ENCODE peak calls at places on chromosomes 11 and 22, in ten cellular contexts. M, W, I, P, S, A, R, V, T and Q are unnamed samples.

GRCh38 chr11:74720596-74721478 is 10.4 kb downstream of the CHRDL2 start:
- DNase-seq in M (no peak), W (peak; percentile 89), I (peak; percentile 66), P (peak; percentile 37), S (no peak), A (no peak), R (no peak), V (no peak), T (no peak), Q (peak; percentile 82)

GRCh38 chr11:77842451-77843121 is 21.6 kb downstream of the AAMDC start:
- DNase-seq in M (no peak), W (no peak), I (no peak), P (no peak), S (peak; percentile 31), A (no peak), R (no peak), V (no peak), T (peak; percentile 71), Q (no peak)

GRCh38 chr11:1963864-1964263 is 16.7 kb downstream of the MRPL23 start:
- DNase-seq in M (no peak), W (no peak), I (no peak), P (no peak), S (no peak), A (no peak), R (no peak), V (no peak), T (no peak), Q (no peak)

GRCh38 chr11:116793476-116794096 is 1.9 kb upstream of the APOA5 start:
- DNase-seq in M (no peak), W (no peak), I (no peak), P (no peak), S (peak; percentile 35), A (no peak), R (no peak), V (no peak), T (peak; percentile 15), Q (no peak)

GRCh38 chr22:29072979-29073617 is at the start of gene KREMEN1:
- DNase-seq in M (no peak), W (no peak), I (peak; percentile 34), P (no peak), S (no peak), A (no peak), R (no peak), V (peak; percentile 66), T (no peak), Q (no peak)

GRCh38 chr11:3947084-3947483 is 91.6 kb downstream of the STIM1 start:
- DNase-seq in M (no peak), W (no peak), I (peak; percentile 41), P (no peak), S (peak; percentile 75), A (no peak), R (no peak), V (no peak), T (peak; percentile 26), Q (no peak)

GRCh38 chr11:1546077-1546535 is 26.0 kb downstream of the DUSP8 start:
- DNase-seq in M (no peak), W (no peak), I (peak; percentile 77), P (no peak), S (no peak), A (no peak), R (no peak), V (no peak), T (no peak), Q (no peak)

GRCh38 chr11:28834877-28835276 is 726.7 kb downstream of the METTL15 start:
- DNase-seq in M (peak; percentile 52), W (no peak), I (no peak), P (no peak), S (peak; percentile 91), A (no peak), R (no peak), V (no peak), T (peak; percentile 97), Q (no peak)

GRCh38 chr11:130652671-130653335 is 204.4 kb downstream of the ADAMTS15 start:
- DNase-seq in M (no peak), W (peak; percentile 91), I (no peak), P (no peak), S (peak; percentile 74), A (no peak), R (no peak), V (no peak), T (no peak), Q (no peak)

GRCh38 chr22:40400173-40400572 is 29.8 kb downstream of the SGSM3 start:
- DNase-seq in M (no peak), W (no peak), I (no peak), P (no peak), S (no peak), A (no peak), R (peak; percentile 59), V (peak; percentile 55), T (no peak), Q (no peak)

GRCh38 chr11:12717851-12718291 is 43.6 kb downstream of the TEAD1 start:
- DNase-seq in M (no peak), W (no peak), I (no peak), P (no peak), S (peak; percentile 20), A (no peak), R (peak; percentile 58), V (no peak), T (peak; percentile 51), Q (no peak)

GRCh38 chr22:46192210-46192993 is 42.1 kb downstream of the PPARA start:
- DNase-seq in M (no peak), W (no peak), I (peak; percentile 51), P (no peak), S (no peak), A (peak; percentile 16), R (no peak), V (no peak), T (no peak), Q (no peak)

GRCh38 chr22:50262460-50262911 is 1.0 kb upstream of the MAPK12 start:
- DNase-seq in M (no peak), W (no peak), I (no peak), P (no peak), S (peak; percentile 19), A (no peak), R (no peak), V (no peak), T (peak; percentile 53), Q (no peak)

GRCh38 chr11:22193348-22194051 is 615 bp downstream of the ANO5 start:
- DNase-seq in M (no peak), W (peak; percentile 76), I (peak; percentile 34), P (peak; percentile 43), S (no peak), A (peak; percentile 49), R (peak; percentile 16), V (peak; percentile 72), T (no peak), Q (peak; percentile 47)

GRCh38 chr22:34800265-34800664 is 265.7 kb upstream of the ISX start:
- DNase-seq in M (peak; percentile 44), W (no peak), I (no peak), P (no peak), S (peak; percentile 78), A (peak; percentile 18), R (no peak), V (no peak), T (no peak), Q (no peak)